ENCODE peak calls at places on chromosome X, in ten cellular contexts. One of them, this sample, is unnamed. For H3K9me3, the result is how much of the 10 kb centered on the place peaks cover.

GRCh38 chrX:119502727-119503483 is 34.7 kb downstream of the SLC25A5 start:
- DNase-seq in spleen: no peak
- DNase-seq in tibial nerve: no peak
- DNase-seq in upper lobe of right lung: peak
- DNase-seq in esophagus muscularis mucosa: no peak
- DNase-seq in tibial artery: no peak
- DNase-seq in CD4-positive, alpha-beta memory T cell: peak
- DNase-seq in mucosa of descending colon: peak
- DNase-seq in right lobe of liver: peak
- DNase-seq in CD8-positive, alpha-beta T cell: peak
- DNase-seq in this sample: peak

GRCh38 chrX:149510386-149510785 is 5.3 kb upstream of the IDS start:
- DNase-seq in spleen: no peak
- DNase-seq in tibial nerve: no peak
- DNase-seq in upper lobe of right lung: no peak
- DNase-seq in esophagus muscularis mucosa: no peak
- DNase-seq in tibial artery: no peak
- DNase-seq in CD4-positive, alpha-beta memory T cell: no peak
- DNase-seq in mucosa of descending colon: no peak
- DNase-seq in right lobe of liver: no peak
- DNase-seq in CD8-positive, alpha-beta T cell: no peak
- DNase-seq in this sample: no peak

GRCh38 chrX:78321809-78322208 is 5.6 kb downstream of the CYSLTR1 start:
- DNase-seq in spleen: peak
- DNase-seq in tibial nerve: no peak
- DNase-seq in upper lobe of right lung: no peak
- DNase-seq in esophagus muscularis mucosa: no peak
- DNase-seq in tibial artery: peak
- DNase-seq in CD4-positive, alpha-beta memory T cell: peak
- DNase-seq in mucosa of descending colon: peak
- DNase-seq in right lobe of liver: peak
- DNase-seq in CD8-positive, alpha-beta T cell: peak
- DNase-seq in this sample: no peak

GRCh38 chrX:151386838-151387459 is 10.1 kb upstream of the VMA21 start:
- DNase-seq in spleen: no peak
- DNase-seq in tibial nerve: no peak
- DNase-seq in upper lobe of right lung: no peak
- DNase-seq in esophagus muscularis mucosa: no peak
- DNase-seq in tibial artery: no peak
- DNase-seq in CD4-positive, alpha-beta memory T cell: no peak
- DNase-seq in mucosa of descending colon: no peak
- DNase-seq in right lobe of liver: no peak
- DNase-seq in CD8-positive, alpha-beta T cell: no peak
- DNase-seq in this sample: no peak

GRCh38 chrX:19593684-19594083 is 78.4 kb upstream of the MAP3K15 start:
- DNase-seq in spleen: no peak
- DNase-seq in tibial nerve: no peak
- DNase-seq in upper lobe of right lung: no peak
- DNase-seq in esophagus muscularis mucosa: no peak
- DNase-seq in tibial artery: no peak
- DNase-seq in CD4-positive, alpha-beta memory T cell: peak
- DNase-seq in mucosa of descending colon: no peak
- DNase-seq in right lobe of liver: no peak
- DNase-seq in CD8-positive, alpha-beta T cell: no peak
- DNase-seq in this sample: no peak

GRCh38 chrX:107450823-107451509 is 1.5 kb downstream of the FRMPD3 start:
- DNase-seq in spleen: no peak
- DNase-seq in tibial nerve: no peak
- DNase-seq in upper lobe of right lung: no peak
- DNase-seq in esophagus muscularis mucosa: no peak
- DNase-seq in tibial artery: no peak
- DNase-seq in CD4-positive, alpha-beta memory T cell: no peak
- DNase-seq in mucosa of descending colon: no peak
- DNase-seq in right lobe of liver: no peak
- DNase-seq in CD8-positive, alpha-beta T cell: peak
- DNase-seq in this sample: no peak

GRCh38 chrX:49042581-49043219 is 457 bp downstream of the TFE3 start:
- DNase-seq in spleen: no peak
- DNase-seq in tibial nerve: no peak
- DNase-seq in upper lobe of right lung: no peak
- DNase-seq in esophagus muscularis mucosa: no peak
- DNase-seq in tibial artery: no peak
- DNase-seq in CD4-positive, alpha-beta memory T cell: no peak
- DNase-seq in mucosa of descending colon: no peak
- DNase-seq in right lobe of liver: no peak
- DNase-seq in CD8-positive, alpha-beta T cell: no peak
- DNase-seq in this sample: no peak

GRCh38 chrX:12895856-12896255 is 10.6 kb upstream of the TLR8 start:
- DNase-seq in spleen: no peak
- DNase-seq in tibial nerve: no peak
- DNase-seq in upper lobe of right lung: no peak
- DNase-seq in esophagus muscularis mucosa: no peak
- DNase-seq in tibial artery: no peak
- DNase-seq in CD4-positive, alpha-beta memory T cell: no peak
- DNase-seq in mucosa of descending colon: no peak
- DNase-seq in right lobe of liver: no peak
- DNase-seq in CD8-positive, alpha-beta T cell: no peak
- DNase-seq in this sample: no peak

GRCh38 chrX:40651620-40652223 is 4.4 kb upstream of the CXorf38 start:
- DNase-seq in spleen: peak
- DNase-seq in tibial nerve: peak
- DNase-seq in upper lobe of right lung: no peak
- DNase-seq in esophagus muscularis mucosa: peak
- DNase-seq in tibial artery: peak
- DNase-seq in CD4-positive, alpha-beta memory T cell: peak
- DNase-seq in mucosa of descending colon: no peak
- DNase-seq in right lobe of liver: peak
- DNase-seq in CD8-positive, alpha-beta T cell: peak
- DNase-seq in this sample: peak

GRCh38 chrX:87517571-87518141 is at the start of gene KLHL4:
- DNase-seq in spleen: no peak
- DNase-seq in tibial nerve: no peak
- DNase-seq in upper lobe of right lung: no peak
- DNase-seq in esophagus muscularis mucosa: no peak
- DNase-seq in tibial artery: no peak
- DNase-seq in CD4-positive, alpha-beta memory T cell: peak
- DNase-seq in mucosa of descending colon: no peak
- DNase-seq in right lobe of liver: no peak
- DNase-seq in CD8-positive, alpha-beta T cell: no peak
- DNase-seq in this sample: no peak

GRCh38 chrX:80423000-80423399 is 2.8 kb downstream of the TENT5D start:
- DNase-seq in spleen: no peak
- DNase-seq in tibial nerve: no peak
- DNase-seq in upper lobe of right lung: no peak
- DNase-seq in esophagus muscularis mucosa: no peak
- DNase-seq in tibial artery: no peak
- DNase-seq in CD4-positive, alpha-beta memory T cell: no peak
- DNase-seq in mucosa of descending colon: no peak
- DNase-seq in right lobe of liver: no peak
- DNase-seq in CD8-positive, alpha-beta T cell: no peak
- DNase-seq in this sample: no peak

GRCh38 chrX:40262641-40263560 is 165.1 kb upstream of the BCOR start:
- DNase-seq in spleen: peak
- DNase-seq in tibial nerve: no peak
- DNase-seq in upper lobe of right lung: no peak
- DNase-seq in esophagus muscularis mucosa: no peak
- DNase-seq in tibial artery: no peak
- DNase-seq in CD4-positive, alpha-beta memory T cell: no peak
- DNase-seq in mucosa of descending colon: no peak
- DNase-seq in right lobe of liver: no peak
- DNase-seq in CD8-positive, alpha-beta T cell: no peak
- DNase-seq in this sample: no peak

GRCh38 chrX:19708683-19709082 is 178.7 kb downstream of the SH3KBP1 start:
- DNase-seq in spleen: no peak
- DNase-seq in tibial nerve: no peak
- DNase-seq in upper lobe of right lung: no peak
- DNase-seq in esophagus muscularis mucosa: no peak
- DNase-seq in tibial artery: no peak
- DNase-seq in CD4-positive, alpha-beta memory T cell: no peak
- DNase-seq in mucosa of descending colon: no peak
- DNase-seq in right lobe of liver: no peak
- DNase-seq in CD8-positive, alpha-beta T cell: no peak
- DNase-seq in this sample: no peak

DNA sequence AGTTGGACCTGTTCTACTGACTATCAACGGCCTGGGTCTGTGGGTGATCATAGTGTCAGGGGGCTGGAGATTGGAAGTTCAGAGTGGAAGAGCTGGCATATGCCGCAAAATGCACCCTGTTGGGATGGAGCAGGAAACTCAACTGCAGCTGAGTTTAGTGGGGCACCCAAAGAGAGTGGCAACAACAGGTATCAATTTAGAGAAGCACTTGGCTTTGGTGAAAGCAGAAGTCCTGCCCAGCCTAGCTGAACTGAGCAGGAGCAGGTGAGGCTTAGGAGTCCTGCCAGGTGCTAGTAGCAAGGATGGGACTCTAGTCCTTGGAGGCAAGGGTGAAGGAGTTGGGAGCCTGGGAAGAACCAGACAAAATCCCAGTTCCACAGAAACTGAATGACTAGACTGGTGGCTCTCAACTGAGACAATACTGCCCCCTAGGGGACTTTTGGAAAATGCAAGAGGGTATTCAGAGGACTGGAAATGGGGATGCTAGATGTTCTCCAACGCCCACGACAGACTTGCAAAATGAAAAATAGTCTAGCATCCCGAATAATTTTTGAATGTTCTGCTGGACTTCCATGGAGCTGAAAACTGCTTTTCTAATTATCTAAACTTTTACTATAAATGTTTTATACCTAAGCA is 49.4 kb downstream of the RTL9 start:
- DNase-seq in spleen: no peak
- DNase-seq in tibial nerve: no peak
- DNase-seq in upper lobe of right lung: no peak
- DNase-seq in esophagus muscularis mucosa: no peak
- DNase-seq in tibial artery: no peak
- DNase-seq in CD4-positive, alpha-beta memory T cell: peak
- DNase-seq in mucosa of descending colon: no peak
- DNase-seq in right lobe of liver: peak
- DNase-seq in CD8-positive, alpha-beta T cell: peak
- DNase-seq in this sample: no peak
- H3K9me3 ChIP-seq in spleen: under half
- H3K9me3 ChIP-seq in tibial nerve: under half
- H3K9me3 ChIP-seq in upper lobe of right lung: under half
- H3K9me3 ChIP-seq in esophagus muscularis mucosa: under half
- H3K9me3 ChIP-seq in tibial artery: under half
- H3K9me3 ChIP-seq in CD4-positive, alpha-beta memory T cell: under half
- H3K9me3 ChIP-seq in mucosa of descending colon: under half
- H3K9me3 ChIP-seq in right lobe of liver: under half
- H3K9me3 ChIP-seq in CD8-positive, alpha-beta T cell: under half
- H3K9me3 ChIP-seq in this sample: under half

GRCh38 chrX:154373340-154374306 is 811 bp downstream of the FLNA start:
- DNase-seq in spleen: no peak
- DNase-seq in tibial nerve: peak
- DNase-seq in upper lobe of right lung: peak
- DNase-seq in esophagus muscularis mucosa: no peak
- DNase-seq in tibial artery: peak
- DNase-seq in CD4-positive, alpha-beta memory T cell: no peak
- DNase-seq in mucosa of descending colon: peak
- DNase-seq in right lobe of liver: peak
- DNase-seq in CD8-positive, alpha-beta T cell: no peak
- DNase-seq in this sample: no peak

GRCh38 chrX:154374361-154375155 is at the start of gene FLNA:
- DNase-seq in spleen: peak
- DNase-seq in tibial nerve: no peak
- DNase-seq in upper lobe of right lung: no peak
- DNase-seq in esophagus muscularis mucosa: no peak
- DNase-seq in tibial artery: peak
- DNase-seq in CD4-positive, alpha-beta memory T cell: no peak
- DNase-seq in mucosa of descending colon: peak
- DNase-seq in right lobe of liver: peak
- DNase-seq in CD8-positive, alpha-beta T cell: no peak
- DNase-seq in this sample: peak

GRCh38 chrX:154370882-154371770 is 3.3 kb downstream of the FLNA start:
- DNase-seq in spleen: peak
- DNase-seq in tibial nerve: peak
- DNase-seq in upper lobe of right lung: peak
- DNase-seq in esophagus muscularis mucosa: peak
- DNase-seq in tibial artery: peak
- DNase-seq in CD4-positive, alpha-beta memory T cell: peak
- DNase-seq in mucosa of descending colon: peak
- DNase-seq in right lobe of liver: peak
- DNase-seq in CD8-positive, alpha-beta T cell: peak
- DNase-seq in this sample: peak

GRCh38 chrX:154371771-154372300 is 2.6 kb downstream of the FLNA start:
- DNase-seq in spleen: no peak
- DNase-seq in tibial nerve: no peak
- DNase-seq in upper lobe of right lung: no peak
- DNase-seq in esophagus muscularis mucosa: no peak
- DNase-seq in tibial artery: no peak
- DNase-seq in CD4-positive, alpha-beta memory T cell: peak
- DNase-seq in mucosa of descending colon: peak
- DNase-seq in right lobe of liver: no peak
- DNase-seq in CD8-positive, alpha-beta T cell: no peak
- DNase-seq in this sample: no peak

DNA sequence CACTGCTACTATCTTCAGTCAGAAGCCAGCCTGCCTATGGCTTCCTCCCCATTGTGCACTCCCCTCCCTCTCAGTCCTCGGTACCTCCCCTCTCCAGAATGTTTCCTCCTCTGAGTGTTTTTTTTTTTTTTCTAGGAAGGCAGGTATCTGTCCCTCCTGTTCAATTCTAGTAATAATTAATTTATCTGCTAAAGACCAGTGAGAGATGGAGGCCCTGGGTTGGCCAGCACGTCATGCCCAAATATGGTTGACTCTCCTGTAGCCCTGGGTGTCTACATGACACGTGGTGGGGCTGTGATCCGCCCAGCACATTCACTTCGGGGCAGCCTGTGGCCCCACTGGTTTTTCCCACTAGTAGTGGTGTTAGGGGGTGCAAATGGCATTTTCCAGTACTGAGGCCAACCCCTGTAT is 1.8 kb downstream of the FLNA start:
- DNase-seq in spleen: no peak
- DNase-seq in tibial nerve: no peak
- DNase-seq in upper lobe of right lung: no peak
- DNase-seq in esophagus muscularis mucosa: no peak
- DNase-seq in tibial artery: no peak
- DNase-seq in CD4-positive, alpha-beta memory T cell: peak
- DNase-seq in mucosa of descending colon: no peak
- DNase-seq in right lobe of liver: no peak
- DNase-seq in CD8-positive, alpha-beta T cell: no peak
- DNase-seq in this sample: no peak
- H3K9me3 ChIP-seq in spleen: under half
- H3K9me3 ChIP-seq in tibial nerve: under half
- H3K9me3 ChIP-seq in upper lobe of right lung: under half
- H3K9me3 ChIP-seq in esophagus muscularis mucosa: under half
- H3K9me3 ChIP-seq in tibial artery: under half
- H3K9me3 ChIP-seq in CD4-positive, alpha-beta memory T cell: under half
- H3K9me3 ChIP-seq in mucosa of descending colon: under half
- H3K9me3 ChIP-seq in right lobe of liver: under half
- H3K9me3 ChIP-seq in CD8-positive, alpha-beta T cell: under half
- H3K9me3 ChIP-seq in this sample: under half

GRCh38 chrX:1486177-1486576 is 33.5 kb upstream of the ASMTL start:
- DNase-seq in spleen: peak
- DNase-seq in tibial nerve: no peak
- DNase-seq in upper lobe of right lung: peak
- DNase-seq in esophagus muscularis mucosa: no peak
- DNase-seq in tibial artery: no peak
- DNase-seq in CD4-positive, alpha-beta memory T cell: no peak
- DNase-seq in mucosa of descending colon: no peak
- DNase-seq in right lobe of liver: peak
- DNase-seq in CD8-positive, alpha-beta T cell: no peak
- DNase-seq in this sample: no peak
- H3K9me3 ChIP-seq in spleen: under half
- H3K9me3 ChIP-seq in tibial nerve: under half
- H3K9me3 ChIP-seq in upper lobe of right lung: under half
- H3K9me3 ChIP-seq in esophagus muscularis mucosa: under half
- H3K9me3 ChIP-seq in tibial artery: under half
- H3K9me3 ChIP-seq in CD4-positive, alpha-beta memory T cell: under half
- H3K9me3 ChIP-seq in mucosa of descending colon: under half
- H3K9me3 ChIP-seq in right lobe of liver: under half
- H3K9me3 ChIP-seq in CD8-positive, alpha-beta T cell: under half
- H3K9me3 ChIP-seq in this sample: under half

GRCh38 chrX:143461616-143462015 is 55.7 kb downstream of the SPANXN3 start:
- DNase-seq in spleen: no peak
- DNase-seq in tibial nerve: no peak
- DNase-seq in upper lobe of right lung: no peak
- DNase-seq in esophagus muscularis mucosa: no peak
- DNase-seq in tibial artery: no peak
- DNase-seq in CD4-positive, alpha-beta memory T cell: no peak
- DNase-seq in mucosa of descending colon: no peak
- DNase-seq in right lobe of liver: no peak
- DNase-seq in CD8-positive, alpha-beta T cell: no peak
- DNase-seq in this sample: no peak
- H3K9me3 ChIP-seq in spleen: under half
- H3K9me3 ChIP-seq in tibial nerve: under half
- H3K9me3 ChIP-seq in upper lobe of right lung: under half
- H3K9me3 ChIP-seq in esophagus muscularis mucosa: under half
- H3K9me3 ChIP-seq in tibial artery: under half
- H3K9me3 ChIP-seq in CD4-positive, alpha-beta memory T cell: under half
- H3K9me3 ChIP-seq in mucosa of descending colon: under half
- H3K9me3 ChIP-seq in right lobe of liver: under half
- H3K9me3 ChIP-seq in CD8-positive, alpha-beta T cell: under half
- H3K9me3 ChIP-seq in this sample: under half

This sample was measured in pancreas.